ENCODE peak calls at places on chromosomes 13 and 19, in nine cellular contexts. A, Q, E, B, K, L, Z, Y and M are unnamed samples.
A peak's percentile ranks its signal among the peaks of the same experiment; 100 is the strongest.

GRCh38 chr19:8111376-8111775 is 38.0 kb downstream of the FBN3 start:
- DNase-seq in L (no peak), Z (no peak), Q (no peak), A (no peak), K (no peak), E (no peak), Y (no peak), B (no peak), M (no peak)

GRCh38 chr13:107864543-107865460 is 350.5 kb downstream of the LIG4 start:
- DNase-seq in L (peak; percentile 80), B (peak; percentile 86), A (peak; percentile 58), Y (no peak), Z (no peak), E (no peak), K (no peak), Q (peak; percentile 44), M (peak; percentile 29)

GRCh38 chr13:73922728-73923393 is 211.3 kb downstream of the KLF12 start:
- DNase-seq in A (no peak), Q (no peak), K (no peak), L (peak; percentile 8), Z (no peak), E (no peak), B (peak; percentile 58), Y (no peak), M (peak; percentile 39)

GRCh38 chr13:28501547-28501946 is 6.6 kb upstream of the FLT1 start:
- DNase-seq in E (no peak), Q (no peak), Z (no peak), A (no peak), L (no peak), B (no peak), Y (no peak), K (no peak), M (no peak)

GRCh38 chr19:47109541-47110375 is 3.8 kb downstream of the ZC3H4 start:
- DNase-seq in A (no peak), E (no peak), Q (no peak), B (peak; percentile 49), Y (no peak), K (peak; percentile 27), Z (peak; percentile 57), L (peak; percentile 61), M (no peak)

GRCh38 chr19:48737360-48737998 is 2.9 kb downstream of the RASIP1 start:
- DNase-seq in L (peak; percentile 33), K (no peak), Y (no peak), B (no peak), Z (no peak), E (no peak), A (no peak), Q (no peak), M (peak; percentile 66)

GRCh38 chr13:32205426-32206096 is 109.6 kb downstream of the ZAR1L start:
- DNase-seq in K (no peak), L (peak; percentile 82), E (no peak), Q (no peak), Y (no peak), Z (no peak), A (no peak), B (peak; percentile 46), M (peak; percentile 23)

GRCh38 chr13:32503727-32504126 is 34.9 kb downstream of the N4BP2L2 start:
- DNase-seq in Z (no peak), E (no peak), B (no peak), L (no peak), K (no peak), A (no peak), Q (no peak), Y (no peak), M (no peak)

GRCh38 chr13:69264362-69265334 is 843.0 kb upstream of the ATXN8OS start:
- DNase-seq in A (no peak), L (no peak), K (no peak), Y (no peak), Q (peak; percentile 93), E (no peak), B (no peak), Z (no peak), M (no peak)

GRCh38 chr13:98275711-98276171 is 98.7 kb upstream of the RNF113B start:
- DNase-seq in B (no peak), L (no peak), Q (no peak), K (no peak), E (no peak), A (no peak), Y (no peak), Z (no peak), M (no peak)

GRCh38 chr13:86282450-86282849 is 483.2 kb upstream of the SLITRK6 start:
- DNase-seq in L (no peak), Y (no peak), K (no peak), E (no peak), Q (no peak), B (no peak), A (no peak), Z (no peak), M (no peak)

GRCh38 chr13:32426981-32427851 is 714 bp downstream of the N4BP2L1 start:
- DNase-seq in B (peak; percentile 29), Z (peak; percentile 53), A (peak; percentile 48), Y (peak; percentile 45), K (peak; percentile 57), Q (peak; percentile 69), E (peak; percentile 51), L (peak; percentile 22), M (peak; percentile 80)

GRCh38 chr19:16435238-16435911 is 36.4 kb downstream of the EPS15L1 start:
- DNase-seq in B (peak; percentile 98), A (no peak), Z (no peak), E (peak; percentile 37), L (peak; percentile 96), Y (no peak), Q (peak; percentile 82), K (no peak), M (no peak)

GRCh38 chr19:15091918-15092753 is 10.1 kb downstream of the OR1I1 start:
- DNase-seq in A (peak; percentile 59), Y (no peak), Z (peak; percentile 49), B (peak; percentile 71), K (peak; percentile 17), E (no peak), Q (peak; percentile 78), L (peak; percentile 81), M (peak; percentile 50)

GRCh38 chr13:36553501-36553900 is 120.3 kb upstream of the SERTM1 start:
- DNase-seq in L (peak; percentile 27), A (no peak), K (no peak), E (no peak), B (no peak), Y (no peak), Q (no peak), Z (no peak), M (no peak)

GRCh38 chr13:91384891-91385290 is 13.5 kb upstream of the GPC5 start:
- DNase-seq in K (no peak), L (no peak), Y (no peak), E (no peak), A (no peak), Q (no peak), B (no peak), Z (no peak), M (no peak)